ENCODE peak calls at places on chromosomes 2 and 18, in eight cellular contexts. P is heart left ventricle, M is ovary, F is body of pancreas, O is spleen, J is Peyer's patch, E is stomach, N is IMR-90. H is an unnamed sample.

GRCh38 chr2:202306034-202306433 is 40.5 kb downstream of the NOP58 start:
- DNase-seq in J (no peak), N (no peak), E (no peak), M (no peak), P (no peak), F (no peak), O (no peak), H (no peak)

GRCh38 chr2:38702413-38702812 is 36.5 kb downstream of the GALM start:
- DNase-seq in N (peak; percentile 95), J (no peak), M (no peak), P (no peak), E (no peak), F (no peak), O (no peak), H (no peak)

GRCh38 chr2:109448946-109449788 is 164.6 kb downstream of the SEPTIN10 start:
- DNase-seq in N (no peak), F (peak; percentile 41), O (peak; percentile 62), P (peak; percentile 55), M (no peak), J (peak; percentile 44), E (peak; percentile 63), H (no peak)

GRCh38 chr2:169512525-169512924 is 3.0 kb downstream of the KLHL41 start:
- DNase-seq in O (no peak), N (peak; percentile 47), P (no peak), E (no peak), F (no peak), M (no peak), J (no peak), H (no peak)

GRCh38 chr2:123566291-123566946 is 458.7 kb upstream of the CNTNAP5 start:
- DNase-seq in O (no peak), P (no peak), F (no peak), N (no peak), E (no peak), J (no peak), M (no peak), H (no peak)

GRCh38 chr2:64487256-64488049 is 33.5 kb downstream of the LGALSL start:
- DNase-seq in E (no peak), F (peak; percentile 10), P (no peak), J (no peak), M (no peak), N (no peak), O (no peak), H (no peak)

GRCh38 chr2:96342085-96342484 is 6.5 kb downstream of the NCAPH start:
- DNase-seq in F (no peak), N (peak; percentile 95), J (peak; percentile 71), O (no peak), P (no peak), E (no peak), M (no peak), H (no peak)

GRCh38 chr2:106536490-106536889 is 49.3 kb downstream of the CD8B2 start:
- DNase-seq in P (no peak), O (no peak), E (no peak), J (peak; percentile 36), F (no peak), N (no peak), M (no peak), H (no peak)

GRCh38 chr18:55763298-55763697 is 175.3 kb upstream of the TCF4 start:
- DNase-seq in J (no peak), M (no peak), O (no peak), N (peak; percentile 85), P (no peak), F (no peak), E (no peak), H (no peak)

GRCh38 chr18:58578835-58579560 is 49.9 kb downstream of the ALPK2 start:
- DNase-seq in F (no peak), P (no peak), J (no peak), N (peak; percentile 88), E (no peak), O (no peak), M (no peak), H (no peak)

GRCh38 chr18:32439802-32440201 is 30.9 kb downstream of the GAREM1 start:
- DNase-seq in N (no peak), J (no peak), O (no peak), P (no peak), F (peak; percentile 20), M (no peak), E (no peak), H (no peak)

GRCh38 chr18:66724664-66725356 is 120.9 kb upstream of the CDH19 start:
- DNase-seq in N (no peak), P (no peak), F (peak; percentile 69), E (peak; percentile 50), M (no peak), O (no peak), J (no peak), H (no peak)

GRCh38 chr18:44651453-44651852 is 29.2 kb upstream of the SETBP1 start:
- DNase-seq in J (no peak), O (no peak), M (no peak), E (no peak), P (no peak), N (peak; percentile 54), F (no peak), H (no peak)

GRCh38 chr2:56287508-56287907 is 103.7 kb downstream of the CCDC85A start:
- DNase-seq in E (no peak), J (no peak), M (no peak), O (no peak), P (no peak), N (no peak), F (no peak), H (no peak)

GRCh38 chr18:23943903-23944624 is 70.5 kb upstream of the TTC39C start:
- DNase-seq in P (no peak), M (no peak), F (no peak), J (no peak), O (no peak), N (peak; percentile 90), E (no peak), H (no peak)

GRCh38 chr18:49725809-49726514 is 87.4 kb downstream of the ACAA2 start:
- DNase-seq in N (peak; percentile 98), O (no peak), F (peak; percentile 37), P (peak; percentile 72), J (peak; percentile 62), E (no peak), M (peak; percentile 60), H (no peak)

GRCh38 chr2:207334631-207335371 is 169.1 kb upstream of the KLF7 start:
- DNase-seq in M (peak; percentile 64), O (no peak), P (peak; percentile 78), J (peak; percentile 57), N (peak; percentile 100), E (peak; percentile 53), F (peak; percentile 36), H (no peak)

GRCh38 chr2:159249955-159250723 is 36.4 kb downstream of the WDSUB1 start:
- DNase-seq in P (no peak), E (no peak), F (peak; percentile 53), N (peak; percentile 72), O (no peak), M (no peak), J (peak; percentile 81), H (no peak)

GRCh38 chr2:9800975-9801723 is 42.1 kb upstream of the TAF1B start:
- DNase-seq in F (no peak), O (peak; percentile 77), M (no peak), P (no peak), N (peak; percentile 63), E (no peak), J (peak; percentile 65), H (no peak)

GRCh38 chr18:34611904-34612303 is 98.2 kb upstream of the DTNA start:
- DNase-seq in E (no peak), F (no peak), J (no peak), M (no peak), O (no peak), N (no peak), P (peak; percentile 62), H (no peak)

GRCh38 chr2:20050104-20050711 is 1.2 kb downstream of the LAPTM4A start:
- DNase-seq in F (no peak), O (no peak), P (no peak), E (no peak), M (no peak), J (peak; percentile 69), N (peak; percentile 88), H (no peak)

GRCh38 chr18:7789853-7790552 is 222.9 kb downstream of the PTPRM start:
- DNase-seq in J (no peak), P (no peak), M (no peak), E (peak; percentile 33), F (peak; percentile 23), O (no peak), N (peak; percentile 55), H (no peak)

GRCh38 chr2:186573528-186573927 is 16.3 kb upstream of the ITGAV start:
- DNase-seq in E (no peak), P (no peak), N (no peak), F (no peak), M (no peak), O (no peak), J (no peak), H (no peak)

GRCh38 chr2:234741976-234742375 is 209.8 kb upstream of the SH3BP4 start:
- DNase-seq in M (no peak), O (no peak), P (no peak), E (no peak), J (no peak), N (peak; percentile 31), F (no peak), H (no peak)
- TF ChIP-seq POLR2A in M (no peak), O (no peak), P (no peak), E (no peak), J (no peak), N (no peak), F (no peak), H (no peak)

GRCh38 chr2:241558532-241559488 is at the start of gene BOK:
- DNase-seq in E (peak; percentile 73), J (peak; percentile 72), F (peak; percentile 82), N (peak; percentile 72), O (no peak), P (peak; percentile 77), M (peak; percentile 70), H (no peak)
- H3K4me3 ChIP-seq in E (peak within 1 kb of the TSS; percentile 80), J (peak within 1 kb of the TSS; percentile 48), F (peak within 1 kb of the TSS; percentile 70), N (peak within 1 kb of the TSS; percentile 91), O (peak within 1 kb of the TSS; percentile 70), P (peak within 1 kb of the TSS; percentile 65), M (peak within 1 kb of the TSS; percentile 46), H (peak within 1 kb of the TSS; percentile 58)

GRCh38 chr2:240560084-240560479 is at the start of gene DUSP28:
- DNase-seq in P (peak; percentile 96), N (peak; percentile 80), E (peak; percentile 95), F (peak; percentile 95), M (peak; percentile 94), J (peak; percentile 97), O (peak; percentile 99), H (no peak)
- TF ChIP-seq POLR2A in P (peak; percentile 68), N (peak; percentile 82), E (peak; percentile 69), F (peak; percentile 93), M (peak; percentile 72), J (peak; percentile 92), O (peak; percentile 79), H (no peak)

GRCh38 chr2:70999362-70999761 is 4.7 kb upstream of the TEX261 start:
- DNase-seq in F (no peak), E (no peak), M (peak; percentile 8), P (no peak), N (no peak), O (no peak), J (no peak), H (no peak)

GRCh38 chr2:71003396-71003795 is 8.7 kb upstream of the TEX261 start:
- DNase-seq in M (no peak), O (peak; percentile 35), F (no peak), N (no peak), E (no peak), J (no peak), P (no peak), H (no peak)

GRCh38 chr2:71001592-71002570 is 7.2 kb upstream of the TEX261 start:
- DNase-seq in P (no peak), J (no peak), M (peak; percentile 19), E (no peak), N (no peak), F (no peak), O (peak; percentile 67), H (no peak)

GRCh38 chr2:71004356-71004755 is 9.7 kb upstream of the TEX261 start:
- DNase-seq in P (no peak), O (no peak), N (no peak), E (no peak), J (no peak), M (no peak), F (no peak), H (no peak)

GRCh38 chr2:71000780-71001591 is 6.3 kb upstream of the TEX261 start:
- DNase-seq in J (peak; percentile 91), E (peak; percentile 80), M (peak; percentile 80), P (peak; percentile 85), O (peak; percentile 97), N (peak; percentile 60), F (peak; percentile 81), H (peak; percentile 85)
- H3K4me3 ChIP-seq in J (peak overlapping the region; percentile 26), E (peak overlapping the region; percentile 20), M (peak overlapping the region; percentile 13), P (no peak overlapping the region), O (peak overlapping the region; percentile 19), N (peak overlapping the region; percentile 46), F (no peak overlapping the region), H (peak overlapping the region; percentile 35)

H was measured in vagina.